ENCODE peak calls at places on chromosomes 13 and 19, in six cellular contexts. One of them, this sample, is unnamed.

GRCh38 chr13:75550159-75550567 is 572 bp downstream of the UCHL3 start:
- DNase-seq in pancreas: peak; percentile 11
- DNase-seq in Peyer's patch: no peak
- DNase-seq in esophagus muscularis mucosa: no peak
- DNase-seq in psoas muscle: no peak
- DNase-seq in left ventricle myocardium inferior: no peak
- DNase-seq in this sample: peak; percentile 70

GRCh38 chr19:2983351-2984195 is 6.2 kb downstream of the TLE6 start:
- DNase-seq in pancreas: peak; percentile 45
- DNase-seq in left ventricle myocardium inferior: peak; percentile 74
- DNase-seq in esophagus muscularis mucosa: no peak
- DNase-seq in Peyer's patch: no peak
- DNase-seq in psoas muscle: peak; percentile 69
- DNase-seq in this sample: peak; percentile 90

GRCh38 chr19:3322199-3322978 is 44.0 kb upstream of the NFIC start:
- DNase-seq in Peyer's patch: no peak
- DNase-seq in psoas muscle: no peak
- DNase-seq in esophagus muscularis mucosa: no peak
- DNase-seq in left ventricle myocardium inferior: no peak
- DNase-seq in pancreas: no peak
- DNase-seq in this sample: no peak

GRCh38 chr19:49912965-49913685 is 15.9 kb upstream of the ATF5 start:
- DNase-seq in Peyer's patch: no peak
- DNase-seq in psoas muscle: no peak
- DNase-seq in pancreas: no peak
- DNase-seq in left ventricle myocardium inferior: no peak
- DNase-seq in esophagus muscularis mucosa: no peak
- DNase-seq in this sample: no peak

GRCh38 chr19:4878491-4878968 is 11.1 kb upstream of the PLIN3 start:
- DNase-seq in esophagus muscularis mucosa: no peak
- DNase-seq in psoas muscle: peak; percentile 75
- DNase-seq in left ventricle myocardium inferior: peak; percentile 44
- DNase-seq in pancreas: no peak
- DNase-seq in Peyer's patch: no peak
- DNase-seq in this sample: no peak

GRCh38 chr13:101258071-101258470 is 158.2 kb downstream of the NALCN start:
- DNase-seq in psoas muscle: no peak
- DNase-seq in left ventricle myocardium inferior: no peak
- DNase-seq in Peyer's patch: no peak
- DNase-seq in pancreas: no peak
- DNase-seq in esophagus muscularis mucosa: no peak
- DNase-seq in this sample: no peak

GRCh38 chr13:97921146-97921776 is 32.2 kb upstream of the IPO5 start:
- DNase-seq in psoas muscle: no peak
- DNase-seq in esophagus muscularis mucosa: no peak
- DNase-seq in pancreas: no peak
- DNase-seq in left ventricle myocardium inferior: no peak
- DNase-seq in Peyer's patch: no peak
- DNase-seq in this sample: no peak

GRCh38 chr19:49555600-49556411 is 24.6 kb downstream of the NOSIP start:
- DNase-seq in esophagus muscularis mucosa: no peak
- DNase-seq in pancreas: peak; percentile 90
- DNase-seq in left ventricle myocardium inferior: peak; percentile 32
- DNase-seq in psoas muscle: peak; percentile 62
- DNase-seq in Peyer's patch: peak; percentile 88
- DNase-seq in this sample: peak; percentile 52

GRCh38 chr19:11530432-11530831 is 1.5 kb upstream of the ECSIT start:
- DNase-seq in pancreas: peak; percentile 71
- DNase-seq in Peyer's patch: peak; percentile 71
- DNase-seq in left ventricle myocardium inferior: peak; percentile 77
- DNase-seq in esophagus muscularis mucosa: no peak
- DNase-seq in psoas muscle: peak; percentile 70
- DNase-seq in this sample: peak; percentile 91

GRCh38 chr13:23020246-23020843 is 160.4 kb upstream of the SGCG start:
- DNase-seq in left ventricle myocardium inferior: no peak
- DNase-seq in psoas muscle: no peak
- DNase-seq in Peyer's patch: no peak
- DNase-seq in pancreas: peak; percentile 4
- DNase-seq in esophagus muscularis mucosa: no peak
- DNase-seq in this sample: peak; percentile 61

GRCh38 chr19:19420570-19421301 is 15.3 kb downstream of the GATAD2A start:
- DNase-seq in esophagus muscularis mucosa: no peak
- DNase-seq in left ventricle myocardium inferior: no peak
- DNase-seq in pancreas: no peak
- DNase-seq in psoas muscle: no peak
- DNase-seq in Peyer's patch: no peak
- DNase-seq in this sample: no peak

GRCh38 chr13:112346173-112346898 is 29.8 kb upstream of the SPACA7 start:
- DNase-seq in esophagus muscularis mucosa: no peak
- DNase-seq in Peyer's patch: no peak
- DNase-seq in pancreas: no peak
- DNase-seq in left ventricle myocardium inferior: no peak
- DNase-seq in psoas muscle: no peak
- DNase-seq in this sample: no peak

GRCh38 chr13:76454991-76455390 is 431.2 kb downstream of the KCTD12 start:
- DNase-seq in pancreas: no peak
- DNase-seq in left ventricle myocardium inferior: no peak
- DNase-seq in Peyer's patch: no peak
- DNase-seq in esophagus muscularis mucosa: no peak
- DNase-seq in psoas muscle: no peak
- DNase-seq in this sample: no peak

GRCh38 chr19:10424011-10424637 is 3.8 kb downstream of the PDE4A start:
- DNase-seq in pancreas: peak; percentile 76
- DNase-seq in left ventricle myocardium inferior: peak; percentile 77
- DNase-seq in Peyer's patch: peak; percentile 88
- DNase-seq in psoas muscle: peak; percentile 83
- DNase-seq in esophagus muscularis mucosa: no peak
- DNase-seq in this sample: peak; percentile 77

GRCh38 chr13:55528434-55528833 is 1612.3 kb upstream of the PRR20A start:
- DNase-seq in left ventricle myocardium inferior: no peak
- DNase-seq in esophagus muscularis mucosa: no peak
- DNase-seq in Peyer's patch: no peak
- DNase-seq in pancreas: no peak
- DNase-seq in psoas muscle: no peak
- DNase-seq in this sample: no peak

GRCh38 chr13:37011002-37011401 is 10.4 kb downstream of the EXOSC8 start:
- DNase-seq in pancreas: no peak
- DNase-seq in left ventricle myocardium inferior: no peak
- DNase-seq in psoas muscle: no peak
- DNase-seq in Peyer's patch: no peak
- DNase-seq in esophagus muscularis mucosa: no peak
- DNase-seq in this sample: no peak

GRCh38 chr19:24052811-24053210 is 34.2 kb upstream of the ZNF254 start:
- DNase-seq in pancreas: no peak
- DNase-seq in Peyer's patch: no peak
- DNase-seq in psoas muscle: no peak
- DNase-seq in left ventricle myocardium inferior: no peak
- DNase-seq in esophagus muscularis mucosa: no peak
- DNase-seq in this sample: peak; percentile 44

GRCh38 chr13:70960841-70961443 is 852.7 kb upstream of the KLHL1 start:
- DNase-seq in pancreas: no peak
- DNase-seq in left ventricle myocardium inferior: no peak
- DNase-seq in Peyer's patch: no peak
- DNase-seq in esophagus muscularis mucosa: no peak
- DNase-seq in psoas muscle: no peak
- DNase-seq in this sample: peak; percentile 48

GRCh38 chr13:82323101-82323500 is 1559.2 kb downstream of the SLITRK1 start:
- DNase-seq in left ventricle myocardium inferior: no peak
- DNase-seq in Peyer's patch: no peak
- DNase-seq in pancreas: no peak
- DNase-seq in psoas muscle: no peak
- DNase-seq in esophagus muscularis mucosa: no peak
- DNase-seq in this sample: no peak

GRCh38 chr19:31220540-31220939 is 128.7 kb downstream of the TSHZ3 start:
- DNase-seq in pancreas: no peak
- DNase-seq in psoas muscle: no peak
- DNase-seq in esophagus muscularis mucosa: no peak
- DNase-seq in Peyer's patch: no peak
- DNase-seq in left ventricle myocardium inferior: no peak
- DNase-seq in this sample: peak; percentile 2

GRCh38 chr19:1434577-1435060 is 3.6 kb upstream of the RPS15 start:
- DNase-seq in Peyer's patch: no peak
- DNase-seq in esophagus muscularis mucosa: no peak
- DNase-seq in psoas muscle: no peak
- DNase-seq in left ventricle myocardium inferior: no peak
- DNase-seq in pancreas: no peak
- DNase-seq in this sample: no peak

GRCh38 chr13:23377603-23378002 is 55.9 kb downstream of the SACS start:
- DNase-seq in left ventricle myocardium inferior: no peak
- DNase-seq in pancreas: no peak
- DNase-seq in esophagus muscularis mucosa: no peak
- DNase-seq in psoas muscle: no peak
- DNase-seq in Peyer's patch: no peak
- DNase-seq in this sample: no peak

GRCh38 chr13:95536629-95537241 is 15.8 kb upstream of the CLDN10 start:
- DNase-seq in esophagus muscularis mucosa: no peak
- DNase-seq in pancreas: peak; percentile 73
- DNase-seq in left ventricle myocardium inferior: no peak
- DNase-seq in psoas muscle: no peak
- DNase-seq in Peyer's patch: no peak
- DNase-seq in this sample: peak; percentile 43

GRCh38 chr13:98487016-98487415 is 89.9 kb downstream of the STK24 start:
- DNase-seq in Peyer's patch: no peak
- DNase-seq in left ventricle myocardium inferior: no peak
- DNase-seq in psoas muscle: no peak
- DNase-seq in pancreas: no peak
- DNase-seq in esophagus muscularis mucosa: no peak
- DNase-seq in this sample: no peak

GRCh38 chr19:53809518-53810186 is 14.5 kb downstream of the NLRP12 start:
- DNase-seq in Peyer's patch: no peak
- DNase-seq in psoas muscle: no peak
- DNase-seq in esophagus muscularis mucosa: no peak
- DNase-seq in left ventricle myocardium inferior: no peak
- DNase-seq in pancreas: no peak
- DNase-seq in this sample: no peak

GRCh38 chr13:110397445-110397844 is 90.4 kb downstream of the COL4A2 start:
- DNase-seq in pancreas: no peak
- DNase-seq in Peyer's patch: no peak
- DNase-seq in left ventricle myocardium inferior: no peak
- DNase-seq in psoas muscle: no peak
- DNase-seq in esophagus muscularis mucosa: no peak
- DNase-seq in this sample: peak; percentile 90

GRCh38 chr13:49421391-49421790 is 22.5 kb downstream of the CAB39L start:
- DNase-seq in esophagus muscularis mucosa: no peak
- DNase-seq in pancreas: no peak
- DNase-seq in Peyer's patch: no peak
- DNase-seq in psoas muscle: no peak
- DNase-seq in left ventricle myocardium inferior: no peak
- DNase-seq in this sample: peak; percentile 11

GRCh38 chr13:53839461-53839860 is 810.8 kb downstream of the OLFM4 start:
- DNase-seq in left ventricle myocardium inferior: no peak
- DNase-seq in Peyer's patch: no peak
- DNase-seq in psoas muscle: no peak
- DNase-seq in pancreas: no peak
- DNase-seq in esophagus muscularis mucosa: no peak
- DNase-seq in this sample: no peak

GRCh38 chr13:79231887-79232286 is 174.2 kb downstream of the RBM26 start:
- DNase-seq in psoas muscle: no peak
- DNase-seq in pancreas: no peak
- DNase-seq in left ventricle myocardium inferior: no peak
- DNase-seq in Peyer's patch: no peak
- DNase-seq in esophagus muscularis mucosa: no peak
- DNase-seq in this sample: no peak

GRCh38 chr19:48638831-48639381 is 1.7 kb upstream of the DBP start:
- DNase-seq in left ventricle myocardium inferior: no peak
- DNase-seq in esophagus muscularis mucosa: no peak
- DNase-seq in pancreas: peak; percentile 53
- DNase-seq in psoas muscle: no peak
- DNase-seq in Peyer's patch: no peak
- DNase-seq in this sample: no peak

GRCh38 chr13:35475960-35476943 is at the start of gene MAB21L1:
- DNase-seq in left ventricle myocardium inferior: no peak
- DNase-seq in esophagus muscularis mucosa: no peak
- DNase-seq in psoas muscle: peak; percentile 33
- DNase-seq in pancreas: no peak
- DNase-seq in Peyer's patch: no peak
- DNase-seq in this sample: peak; percentile 37

GRCh38 chr13:99501135-99501951 is at the start of gene TM9SF2:
- DNase-seq in esophagus muscularis mucosa: peak; percentile 98
- DNase-seq in left ventricle myocardium inferior: peak; percentile 99
- DNase-seq in pancreas: peak; percentile 98
- DNase-seq in Peyer's patch: peak; percentile 99
- DNase-seq in psoas muscle: peak; percentile 98
- DNase-seq in this sample: peak; percentile 96
- H3K27ac ChIP-seq in esophagus muscularis mucosa: peak within 1 kb of the TSS; percentile 90
- H3K27ac ChIP-seq in left ventricle myocardium inferior: peak within 1 kb of the TSS; percentile 93
- H3K27ac ChIP-seq in pancreas: peak within 1 kb of the TSS; percentile 89
- H3K27ac ChIP-seq in Peyer's patch: peak within 1 kb of the TSS; percentile 89
- H3K27ac ChIP-seq in psoas muscle: peak within 1 kb of the TSS; percentile 90
- H3K27ac ChIP-seq in this sample: peak within 1 kb of the TSS; percentile 96

GRCh38 chr13:113769106-113769505 is 10.1 kb downstream of the TMEM255B start:
- DNase-seq in psoas muscle: no peak
- DNase-seq in Peyer's patch: peak; percentile 9
- DNase-seq in esophagus muscularis mucosa: no peak
- DNase-seq in left ventricle myocardium inferior: no peak
- DNase-seq in pancreas: no peak
- DNase-seq in this sample: no peak
- H3K4me1 ChIP-seq in psoas muscle: no peaks in the 10 kb centered on the region
- H3K4me1 ChIP-seq in Peyer's patch: no peaks in the 10 kb centered on the region
- H3K4me1 ChIP-seq in esophagus muscularis mucosa: no peaks in the 10 kb centered on the region
- H3K4me1 ChIP-seq in left ventricle myocardium inferior: no peaks in the 10 kb centered on the region
- H3K4me1 ChIP-seq in pancreas: no peaks in the 10 kb centered on the region
- H3K4me1 ChIP-seq in this sample: no peaks in the 10 kb centered on the region

DNA sequence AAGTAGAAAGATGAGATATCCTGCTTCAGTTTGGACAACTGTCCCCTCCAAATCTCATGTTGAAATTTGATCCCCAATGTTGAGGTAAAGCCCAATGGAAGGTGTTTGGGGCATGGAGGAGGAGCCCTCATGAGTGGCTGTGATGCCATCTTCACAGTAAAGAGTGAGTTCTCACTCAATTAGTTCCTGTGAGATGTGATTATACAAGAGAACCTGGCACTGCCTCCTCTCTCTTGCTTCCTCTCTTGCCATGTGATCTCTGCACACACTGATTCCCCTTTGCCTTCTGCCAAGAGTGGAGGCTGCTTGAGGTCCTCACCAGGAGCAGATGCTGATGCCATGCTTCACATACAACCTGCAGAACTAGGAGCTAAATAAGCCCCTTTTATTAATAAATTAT is 87.0 kb downstream of the HSPH1 start:
- DNase-seq in esophagus muscularis mucosa: no peak
- DNase-seq in left ventricle myocardium inferior: no peak
- DNase-seq in Peyer's patch: no peak
- DNase-seq in pancreas: no peak
- DNase-seq in psoas muscle: no peak
- DNase-seq in this sample: no peak
- H3K27ac ChIP-seq in esophagus muscularis mucosa: no peak overlapping the region
- H3K27ac ChIP-seq in left ventricle myocardium inferior: no peak overlapping the region
- H3K27ac ChIP-seq in Peyer's patch: no peak overlapping the region
- H3K27ac ChIP-seq in pancreas: no peak overlapping the region
- H3K27ac ChIP-seq in psoas muscle: no peak overlapping the region
- H3K27ac ChIP-seq in this sample: no peak overlapping the region

GRCh38 chr13:87872813-87873212 is 201.6 kb downstream of the SLITRK5 start:
- DNase-seq in esophagus muscularis mucosa: no peak
- DNase-seq in left ventricle myocardium inferior: no peak
- DNase-seq in Peyer's patch: no peak
- DNase-seq in psoas muscle: no peak
- DNase-seq in pancreas: no peak
- DNase-seq in this sample: no peak

GRCh38 chr13:87878706-87879105 is 207.5 kb downstream of the SLITRK5 start:
- DNase-seq in psoas muscle: no peak
- DNase-seq in esophagus muscularis mucosa: no peak
- DNase-seq in left ventricle myocardium inferior: no peak
- DNase-seq in Peyer's patch: no peak
- DNase-seq in pancreas: no peak
- DNase-seq in this sample: no peak

GRCh38 chr13:87877477-87877876 is 206.3 kb downstream of the SLITRK5 start:
- DNase-seq in left ventricle myocardium inferior: no peak
- DNase-seq in esophagus muscularis mucosa: no peak
- DNase-seq in Peyer's patch: no peak
- DNase-seq in pancreas: no peak
- DNase-seq in psoas muscle: no peak
- DNase-seq in this sample: no peak
- H3K4me1 ChIP-seq in left ventricle myocardium inferior: no peaks in the 10 kb centered on the region
- H3K4me1 ChIP-seq in esophagus muscularis mucosa: no peaks in the 10 kb centered on the region
- H3K4me1 ChIP-seq in Peyer's patch: no peaks in the 10 kb centered on the region
- H3K4me1 ChIP-seq in pancreas: no peaks in the 10 kb centered on the region
- H3K4me1 ChIP-seq in psoas muscle: no peaks in the 10 kb centered on the region
- H3K4me1 ChIP-seq in this sample: no peaks in the 10 kb centered on the region